ENCODE peak calls at places on chromosome 1, in six cellular contexts. One of them, this sample, is unnamed.

GRCh38 chr1:108892356-108893140 is 15.8 kb downstream of the GPSM2 start:
- DNase-seq in AG09309: no peak
- DNase-seq in cardiac fibroblast: no peak
- DNase-seq in brain microvascular endothelial cell: peak; percentile 19
- DNase-seq in stimulated activated naive B cell treated with anti-CD40 and anti-IgM and Interleukin-4, amounts not matched to agents 10 μg/mL and 1 μg/mL and 100 μg/mL, for 72 hours: no peak
- DNase-seq in fibroblast of pulmonary artery: peak; percentile 20
- DNase-seq in this sample: no peak

GRCh38 chr1:55720243-55720642 is 505.1 kb upstream of the USP24 start:
- DNase-seq in AG09309: no peak
- DNase-seq in brain microvascular endothelial cell: no peak
- DNase-seq in fibroblast of pulmonary artery: no peak
- DNase-seq in cardiac fibroblast: peak; percentile 49
- DNase-seq in stimulated activated naive B cell treated with anti-CD40 and anti-IgM and Interleukin-4, amounts not matched to agents 10 μg/mL and 1 μg/mL and 100 μg/mL, for 72 hours: no peak
- DNase-seq in this sample: no peak

GRCh38 chr1:168875819-168876218 is 146.8 kb upstream of the DPT start:
- DNase-seq in stimulated activated naive B cell treated with anti-CD40 and anti-IgM and Interleukin-4, amounts not matched to agents 10 μg/mL and 1 μg/mL and 100 μg/mL, for 72 hours: no peak
- DNase-seq in fibroblast of pulmonary artery: no peak
- DNase-seq in AG09309: no peak
- DNase-seq in cardiac fibroblast: no peak
- DNase-seq in brain microvascular endothelial cell: no peak
- DNase-seq in this sample: no peak

GRCh38 chr1:73401666-73402065 is 796.3 kb downstream of the LRRIQ3 start:
- DNase-seq in cardiac fibroblast: no peak
- DNase-seq in stimulated activated naive B cell treated with anti-CD40 and anti-IgM and Interleukin-4, amounts not matched to agents 10 μg/mL and 1 μg/mL and 100 μg/mL, for 72 hours: no peak
- DNase-seq in brain microvascular endothelial cell: no peak
- DNase-seq in fibroblast of pulmonary artery: no peak
- DNase-seq in AG09309: no peak
- DNase-seq in this sample: no peak

GRCh38 chr1:32713081-32713480 is 10.5 kb upstream of the SYNC start:
- DNase-seq in brain microvascular endothelial cell: no peak
- DNase-seq in cardiac fibroblast: no peak
- DNase-seq in fibroblast of pulmonary artery: no peak
- DNase-seq in stimulated activated naive B cell treated with anti-CD40 and anti-IgM and Interleukin-4, amounts not matched to agents 10 μg/mL and 1 μg/mL and 100 μg/mL, for 72 hours: no peak
- DNase-seq in AG09309: no peak
- DNase-seq in this sample: no peak

GRCh38 chr1:65479805-65480204 is 59.3 kb downstream of the LEPR start:
- DNase-seq in AG09309: no peak
- DNase-seq in brain microvascular endothelial cell: no peak
- DNase-seq in fibroblast of pulmonary artery: no peak
- DNase-seq in cardiac fibroblast: no peak
- DNase-seq in stimulated activated naive B cell treated with anti-CD40 and anti-IgM and Interleukin-4, amounts not matched to agents 10 μg/mL and 1 μg/mL and 100 μg/mL, for 72 hours: no peak
- DNase-seq in this sample: no peak

GRCh38 chr1:159509440-159510222 is 26.2 kb downstream of the OR10J5 start:
- DNase-seq in AG09309: no peak
- DNase-seq in stimulated activated naive B cell treated with anti-CD40 and anti-IgM and Interleukin-4, amounts not matched to agents 10 μg/mL and 1 μg/mL and 100 μg/mL, for 72 hours: no peak
- DNase-seq in cardiac fibroblast: no peak
- DNase-seq in fibroblast of pulmonary artery: no peak
- DNase-seq in brain microvascular endothelial cell: no peak
- DNase-seq in this sample: no peak

GRCh38 chr1:67674260-67675011 is 10.6 kb upstream of the GADD45A start:
- DNase-seq in stimulated activated naive B cell treated with anti-CD40 and anti-IgM and Interleukin-4, amounts not matched to agents 10 μg/mL and 1 μg/mL and 100 μg/mL, for 72 hours: no peak
- DNase-seq in fibroblast of pulmonary artery: peak; percentile 79
- DNase-seq in AG09309: no peak
- DNase-seq in brain microvascular endothelial cell: peak; percentile 37
- DNase-seq in cardiac fibroblast: peak; percentile 80
- DNase-seq in this sample: peak; percentile 58

This sample was measured in activated CD4-positive, alpha-beta memory T cell treated with anti-CD3 and anti-CD28 coated beads, Interleukin-2, amount 10 ng/mL, durations not matched to agents 7 days and 5 days.